ENCODE peak calls at places on chromosome 21, in eight cellular contexts. D is suprapubic skin; Q is ovary; P is fibroblast of lung; K is iPS DF 6.9; G is hepatocyte; T is CD4-positive, CD25-positive, alpha-beta regulatory T cell; Y is effector memory CD4-positive, alpha-beta T cell. E is an unnamed sample.

GRCh38 chr21:24112020-24112419 is 1495.3 kb downstream of the MRPL39 start:
- DNase-seq in D (no peak), Q (no peak), P (peak), K (no peak), G (no peak), T (no peak), Y (no peak), E (no peak)

GRCh38 chr21:33205476-33205875 is 24.3 kb upstream of the IFNAR2 start:
- DNase-seq in D (no peak), Q (no peak), P (no peak), K (no peak), G (no peak), T (peak), Y (no peak), E (peak)

GRCh38 chr21:41504030-41504429 is 3.9 kb downstream of the TMPRSS2 start:
- DNase-seq in D (no peak), Q (no peak), P (no peak), K (no peak), G (no peak), T (no peak), Y (no peak), E (no peak)

GRCh38 chr21:41152149-41152548 is 15.8 kb upstream of the BACE2 start:
- DNase-seq in D (no peak), Q (no peak), P (no peak), K (no peak), G (no peak), T (no peak), Y (no peak), E (no peak)

GRCh38 chr21:25670726-25671125 is 31.7 kb downstream of the JAM2 start:
- DNase-seq in D (no peak), Q (no peak), P (peak), K (no peak), G (no peak), T (no peak), Y (no peak), E (no peak)

GRCh38 chr21:28799926-28800325 is 192.8 kb downstream of the LTN1 start:
- DNase-seq in D (no peak), Q (no peak), P (peak), K (no peak), G (peak), T (no peak), Y (no peak), E (no peak)

GRCh38 chr21:29350246-29350779 is 51.6 kb downstream of the BACH1 start:
- DNase-seq in D (no peak), Q (no peak), P (no peak), K (no peak), G (no peak), T (no peak), Y (no peak), E (no peak)

GRCh38 chr21:41431788-41432548 is 5.9 kb downstream of the MX1 start:
- DNase-seq in D (no peak), Q (no peak), P (no peak), K (no peak), G (no peak), T (no peak), Y (no peak), E (peak)

GRCh38 chr21:36069713-36070573 is at the start of gene CBR1:
- DNase-seq in D (peak), Q (peak), P (peak), K (no peak), G (peak), T (peak), Y (peak), E (peak)

GRCh38 chr21:32958288-32958992 is 67.3 kb upstream of the OLIG2 start:
- DNase-seq in D (no peak), Q (no peak), P (no peak), K (no peak), G (no peak), T (no peak), Y (no peak), E (no peak)

GRCh38 chr21:33070921-33071877 is 1.3 kb downstream of the OLIG1 start:
- DNase-seq in D (no peak), Q (no peak), P (no peak), K (no peak), G (no peak), T (peak), Y (no peak), E (peak)

GRCh38 chr21:32653326-32653901 is 41.2 kb upstream of the CFAP298 start:
- DNase-seq in D (no peak), Q (no peak), P (peak), K (no peak), G (peak), T (peak), Y (no peak), E (no peak)

GRCh38 chr21:42530167-42530518 is 16.5 kb downstream of the SLC37A1 start:
- DNase-seq in D (peak), Q (no peak), P (no peak), K (no peak), G (no peak), T (no peak), Y (no peak), E (no peak)

GRCh38 chr21:29384608-29385359 is 86.1 kb downstream of the BACH1 start:
- DNase-seq in D (no peak), Q (no peak), P (no peak), K (no peak), G (no peak), T (no peak), Y (no peak), E (no peak)

GRCh38 chr21:41562101-41563000 is 54.4 kb upstream of the TMPRSS2 start:
- DNase-seq in D (no peak), Q (no peak), P (no peak), K (no peak), G (no peak), T (no peak), Y (no peak), E (no peak)

GRCh38 chr21:43194303-43195130 is 25.7 kb downstream of the CRYAA start:
- DNase-seq in D (peak), Q (peak), P (no peak), K (no peak), G (no peak), T (no peak), Y (no peak), E (no peak)

GRCh38 chr21:26845750-26846035 is 484 bp upstream of the ADAMTS1 start:
- DNase-seq in D (no peak), Q (no peak), P (no peak), K (no peak), G (no peak), T (no peak), Y (no peak), E (no peak)

GRCh38 chr21:26844258-26845065 is 747 bp downstream of the ADAMTS1 start:
- DNase-seq in D (no peak), Q (peak), P (peak), K (no peak), G (peak), T (no peak), Y (no peak), E (no peak)

GRCh38 chr21:26847951-26848350 is 2.7 kb upstream of the ADAMTS1 start:
- DNase-seq in D (no peak), Q (no peak), P (no peak), K (no peak), G (no peak), T (no peak), Y (no peak), E (no peak)

GRCh38 chr21:26845066-26845749 is at the start of gene ADAMTS1:
- DNase-seq in D (peak), Q (peak), P (peak), K (no peak), G (peak), T (no peak), Y (no peak), E (no peak)

GRCh38 chr21:26846036-26846931 is 1.1 kb upstream of the ADAMTS1 start:
- DNase-seq in D (peak), Q (peak), P (peak), K (no peak), G (peak), T (no peak), Y (no peak), E (no peak)
- H3K4me3 ChIP-seq in D (peak), Q (peak), P (peak), K (peak), G (peak), T (no peak), Y (no peak), E (no peak)

GRCh38 chr21:45549670-45550463 is 7.6 kb upstream of the SLC19A1 start:
- DNase-seq in D (peak), Q (peak), P (no peak), K (no peak), G (no peak), T (no peak), Y (no peak), E (peak)
- H3K4me3 ChIP-seq in D (no peak), Q (no peak), P (no peak), K (no peak), G (no peak), T (peak), Y (peak), E (peak)

GRCh38 chr21:18245493-18245967 is 897 bp downstream of the CHODL start:
- DNase-seq in D (no peak), Q (peak), P (no peak), K (no peak), G (peak), T (no peak), Y (no peak), E (no peak)
- H3K4me3 ChIP-seq in D (peak), Q (peak), P (peak), K (peak), G (peak), T (no peak), Y (no peak), E (no peak)

GRCh38 chr21:34930971-34931370 is 118.1 kb downstream of the RUNX1 start:
- DNase-seq in D (no peak), Q (no peak), P (no peak), K (no peak), G (no peak), T (no peak), Y (no peak), E (no peak)
- H3K4me3 ChIP-seq in D (no peak), Q (no peak), P (no peak), K (no peak), G (no peak), T (no peak), Y (no peak), E (no peak)

GRCh38 chr21:39085843-39086415 is 97.3 kb downstream of the PSMG1 start:
- DNase-seq in D (no peak), Q (no peak), P (no peak), K (no peak), G (no peak), T (no peak), Y (no peak), E (no peak)

GRCh38 chr21:39088831-39089380 is 94.3 kb downstream of the PSMG1 start:
- DNase-seq in D (no peak), Q (no peak), P (peak), K (no peak), G (no peak), T (no peak), Y (no peak), E (no peak)

GRCh38 chr21:39086547-39086946 is 96.7 kb downstream of the PSMG1 start:
- DNase-seq in D (no peak), Q (no peak), P (no peak), K (no peak), G (no peak), T (no peak), Y (no peak), E (no peak)

GRCh38 chr21:39087238-39087975 is 95.8 kb downstream of the PSMG1 start:
- DNase-seq in D (no peak), Q (no peak), P (no peak), K (no peak), G (no peak), T (no peak), Y (no peak), E (no peak)

DNA sequence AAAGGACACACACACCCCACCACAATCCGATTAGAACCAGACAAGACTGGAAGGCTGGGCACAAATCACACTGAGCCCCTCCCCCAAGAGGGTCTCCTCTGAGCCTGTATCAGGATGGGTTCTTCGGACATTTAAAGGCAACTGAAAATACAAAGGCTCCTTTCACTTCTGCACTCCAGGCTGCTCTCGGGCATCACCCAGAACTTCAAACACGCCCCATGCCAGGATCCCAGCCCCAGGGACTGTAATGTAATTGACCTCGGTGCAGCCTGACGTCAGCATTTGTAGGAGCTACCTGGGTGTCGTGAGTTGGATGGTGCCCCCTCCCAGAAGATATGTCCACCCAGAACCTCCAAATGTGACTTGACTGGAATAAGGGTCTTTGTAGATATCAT is 95.3 kb downstream of the PSMG1 start:
- DNase-seq in D (no peak), Q (no peak), P (no peak), K (no peak), G (no peak), T (no peak), Y (no peak), E (no peak)
- H3K4me3 ChIP-seq in D (no peak), Q (no peak), P (no peak), K (no peak), G (no peak), T (no peak), Y (no peak), E (no peak)

GRCh38 chr21:37386151-37386550 is 19.6 kb downstream of the DYRK1A start:
- DNase-seq in D (no peak), Q (no peak), P (no peak), K (no peak), G (no peak), T (no peak), Y (no peak), E (no peak)

GRCh38 chr21:37383066-37383465 is 16.5 kb downstream of the DYRK1A start:
- DNase-seq in D (no peak), Q (no peak), P (no peak), K (no peak), G (no peak), T (no peak), Y (no peak), E (no peak)

GRCh38 chr21:37383784-37384311 is 17.3 kb downstream of the DYRK1A start:
- DNase-seq in D (no peak), Q (no peak), P (no peak), K (no peak), G (no peak), T (no peak), Y (no peak), E (no peak)

GRCh38 chr21:37384416-37384815 is 17.8 kb downstream of the DYRK1A start:
- DNase-seq in D (no peak), Q (no peak), P (no peak), K (no peak), G (no peak), T (no peak), Y (no peak), E (no peak)

DNA sequence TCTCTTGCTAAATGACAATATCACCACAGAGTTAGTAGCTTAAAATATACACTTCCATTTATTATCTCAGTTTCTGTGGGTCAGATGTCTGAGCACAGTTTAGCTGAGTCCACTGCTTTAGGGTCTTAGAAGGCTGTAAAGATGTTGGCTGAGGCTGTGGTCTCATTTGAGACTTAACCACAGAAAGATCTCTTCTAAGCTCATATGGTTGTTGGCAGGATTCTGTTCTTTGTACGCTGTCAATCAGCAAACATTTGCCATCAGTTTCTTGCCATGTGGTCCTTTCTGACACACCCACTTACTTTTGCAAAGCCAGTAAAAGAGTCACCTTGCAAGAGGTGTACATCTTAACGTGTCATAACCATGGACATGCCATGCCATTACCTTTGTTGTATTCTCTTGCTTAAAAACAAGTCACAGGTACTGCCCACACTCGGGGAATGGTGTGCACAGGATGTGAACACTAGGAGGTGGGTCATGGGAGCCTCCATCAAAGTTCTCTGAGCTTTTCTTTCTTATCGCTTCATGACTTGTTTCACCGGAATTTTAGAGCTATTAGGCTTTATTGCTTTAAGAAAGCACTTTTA is 18.7 kb downstream of the DYRK1A start:
- DNase-seq in D (no peak), Q (no peak), P (no peak), K (no peak), G (no peak), T (peak), Y (no peak), E (no peak)
- H3K4me3 ChIP-seq in D (no peak), Q (no peak), P (no peak), K (no peak), G (no peak), T (peak), Y (no peak), E (no peak)

GRCh38 chr21:45111703-45112102 is 37.3 kb downstream of the ADARB1 start:
- DNase-seq in D (no peak), Q (no peak), P (no peak), K (no peak), G (no peak), T (no peak), Y (no peak), E (no peak)

GRCh38 chr21:45110873-45111624 is 36.7 kb downstream of the ADARB1 start:
- DNase-seq in D (no peak), Q (no peak), P (no peak), K (no peak), G (no peak), T (no peak), Y (no peak), E (peak)

GRCh38 chr21:45108808-45109800 is 34.7 kb downstream of the ADARB1 start:
- DNase-seq in D (no peak), Q (no peak), P (no peak), K (no peak), G (no peak), T (peak), Y (no peak), E (no peak)

GRCh38 chr21:45108034-45108790 is 33.8 kb downstream of the ADARB1 start:
- DNase-seq in D (no peak), Q (no peak), P (no peak), K (no peak), G (no peak), T (no peak), Y (no peak), E (no peak)

GRCh38 chr21:45109831-45110492 is 35.6 kb downstream of the ADARB1 start:
- DNase-seq in D (no peak), Q (no peak), P (no peak), K (no peak), G (no peak), T (peak), Y (no peak), E (peak)
- H3K4me3 ChIP-seq in D (no peak), Q (no peak), P (no peak), K (no peak), G (no peak), T (peak), Y (peak), E (peak)

DNA sequence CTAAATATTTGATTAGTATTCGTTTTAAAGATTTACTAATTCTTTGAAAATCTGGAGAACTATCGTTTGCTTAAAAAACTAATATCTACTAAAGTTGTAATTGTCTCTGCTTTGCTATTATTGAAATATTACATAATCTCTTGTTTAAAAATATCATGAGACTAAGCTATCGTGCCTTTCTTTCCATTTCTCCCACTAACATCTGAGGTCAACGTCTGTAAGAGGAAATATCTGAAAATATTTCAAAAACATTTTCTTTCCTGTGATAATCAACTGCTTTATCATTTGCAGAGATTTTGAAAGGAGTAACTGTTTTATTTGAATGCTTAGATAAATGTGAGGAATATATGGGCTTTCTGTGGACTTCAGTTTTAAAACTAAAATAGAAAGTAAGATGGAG is 694.1 kb downstream of the USP25 start:
- DNase-seq in D (no peak), Q (no peak), P (no peak), K (no peak), G (no peak), T (no peak), Y (no peak), E (no peak)
- H3K4me3 ChIP-seq in D (peak), Q (peak), P (peak), K (no peak), G (no peak), T (no peak), Y (no peak), E (no peak)

E was measured in GM06990.